ENCODE peak calls at places on chromosomes 11 and 22, in five cellular contexts. One of them, this sample, is unnamed.

GRCh38 chr22:26066534-26066933 is 102.7 kb upstream of the SEZ6L start:
- DNase-seq in bronchial epithelial cell: no peak
- DNase-seq in tibial artery: no peak
- DNase-seq in GM10248: no peak
- DNase-seq in endothelial cell: peak; percentile 13
- DNase-seq in this sample: no peak

GRCh38 chr22:31680764-31681624 is 19.0 kb upstream of the PISD start:
- DNase-seq in bronchial epithelial cell: peak; percentile 55
- DNase-seq in GM10248: no peak
- DNase-seq in endothelial cell: no peak
- DNase-seq in tibial artery: peak; percentile 59
- DNase-seq in this sample: no peak

GRCh38 chr11:65546217-65546958 is 11.8 kb downstream of the LTBP3 start:
- DNase-seq in endothelial cell: peak; percentile 83
- DNase-seq in GM10248: peak; percentile 98
- DNase-seq in bronchial epithelial cell: peak; percentile 62
- DNase-seq in tibial artery: peak; percentile 86
- DNase-seq in this sample: peak; percentile 99

GRCh38 chr22:44402196-44403111 is 89.7 kb upstream of the SHISAL1 start:
- DNase-seq in GM10248: no peak
- DNase-seq in bronchial epithelial cell: no peak
- DNase-seq in endothelial cell: no peak
- DNase-seq in tibial artery: peak; percentile 38
- DNase-seq in this sample: no peak

GRCh38 chr11:115769891-115770290 is 265.7 kb upstream of the CADM1 start:
- DNase-seq in bronchial epithelial cell: no peak
- DNase-seq in endothelial cell: no peak
- DNase-seq in GM10248: no peak
- DNase-seq in tibial artery: no peak
- DNase-seq in this sample: no peak

GRCh38 chr11:71988050-71988449 is 10.7 kb upstream of the IL18BP start:
- DNase-seq in endothelial cell: no peak
- DNase-seq in bronchial epithelial cell: no peak
- DNase-seq in GM10248: no peak
- DNase-seq in tibial artery: no peak
- DNase-seq in this sample: no peak

GRCh38 chr11:2768471-2769408 is 68.9 kb upstream of the KCNQ1OT1 start:
- DNase-seq in endothelial cell: peak; percentile 1
- DNase-seq in GM10248: no peak
- DNase-seq in tibial artery: no peak
- DNase-seq in bronchial epithelial cell: peak; percentile 79
- DNase-seq in this sample: no peak

GRCh38 chr11:14242198-14242597 is 116.8 kb downstream of the RRAS2 start:
- DNase-seq in GM10248: no peak
- DNase-seq in bronchial epithelial cell: no peak
- DNase-seq in tibial artery: no peak
- DNase-seq in endothelial cell: no peak
- DNase-seq in this sample: no peak

GRCh38 chr11:64028398-64029115 is 7.2 kb upstream of the FLRT1 start:
- DNase-seq in endothelial cell: peak; percentile 65
- DNase-seq in tibial artery: no peak
- DNase-seq in bronchial epithelial cell: no peak
- DNase-seq in GM10248: no peak
- DNase-seq in this sample: no peak

GRCh38 chr11:1877211-1878133 is 14.2 kb downstream of the PRR33 start:
- DNase-seq in GM10248: no peak
- DNase-seq in tibial artery: peak; percentile 86
- DNase-seq in endothelial cell: no peak
- DNase-seq in bronchial epithelial cell: peak; percentile 23
- DNase-seq in this sample: no peak

GRCh38 chr11:10623797-10624761 is 55.6 kb upstream of the LYVE1 start:
- DNase-seq in bronchial epithelial cell: no peak
- DNase-seq in GM10248: peak; percentile 67
- DNase-seq in endothelial cell: no peak
- DNase-seq in tibial artery: peak; percentile 82
- DNase-seq in this sample: peak; percentile 60

GRCh38 chr11:94895971-94896370 is 77.4 kb downstream of the CWC15 start:
- DNase-seq in endothelial cell: no peak
- DNase-seq in bronchial epithelial cell: peak; percentile 80
- DNase-seq in GM10248: no peak
- DNase-seq in tibial artery: no peak
- DNase-seq in this sample: no peak

GRCh38 chr11:79447039-79447438 is 6.2 kb upstream of the TENM4 start:
- DNase-seq in endothelial cell: no peak
- DNase-seq in bronchial epithelial cell: no peak
- DNase-seq in tibial artery: no peak
- DNase-seq in GM10248: no peak
- DNase-seq in this sample: no peak

GRCh38 chr11:128522943-128523518 is 64.3 kb downstream of the ETS1 start:
- DNase-seq in endothelial cell: no peak
- DNase-seq in GM10248: peak; percentile 30
- DNase-seq in bronchial epithelial cell: no peak
- DNase-seq in tibial artery: no peak
- DNase-seq in this sample: peak; percentile 46

GRCh38 chr22:46074771-46075551 is 75.4 kb upstream of the PPARA start:
- DNase-seq in endothelial cell: no peak
- DNase-seq in GM10248: no peak
- DNase-seq in tibial artery: peak; percentile 68
- DNase-seq in bronchial epithelial cell: no peak
- DNase-seq in this sample: no peak

GRCh38 chr22:39498368-39498767 is 3.7 kb upstream of the MIEF1 start:
- DNase-seq in bronchial epithelial cell: no peak
- DNase-seq in tibial artery: no peak
- DNase-seq in GM10248: no peak
- DNase-seq in endothelial cell: no peak
- DNase-seq in this sample: no peak

GRCh38 chr11:6497069-6497839 is at the start of gene DNHD1:
- DNase-seq in tibial artery: no peak
- DNase-seq in GM10248: no peak
- DNase-seq in endothelial cell: peak; percentile 21
- DNase-seq in bronchial epithelial cell: no peak
- DNase-seq in this sample: no peak

GRCh38 chr22:19527861-19528417 is 3.7 kb upstream of the CLDN5 start:
- DNase-seq in bronchial epithelial cell: peak; percentile 25
- DNase-seq in tibial artery: peak; percentile 51
- DNase-seq in GM10248: no peak
- DNase-seq in endothelial cell: no peak
- DNase-seq in this sample: no peak

GRCh38 chr22:50207383-50208031 is 6.7 kb downstream of the SELENOO start:
- DNase-seq in GM10248: no peak
- DNase-seq in tibial artery: no peak
- DNase-seq in endothelial cell: no peak
- DNase-seq in bronchial epithelial cell: no peak
- DNase-seq in this sample: no peak

GRCh38 chr11:291281-292210 is 2.6 kb downstream of the PGGHG start:
- DNase-seq in endothelial cell: no peak
- DNase-seq in bronchial epithelial cell: no peak
- DNase-seq in tibial artery: peak; percentile 65
- DNase-seq in GM10248: no peak
- DNase-seq in this sample: no peak

GRCh38 chr11:15674756-15675155 is 560.0 kb downstream of the INSC start:
- DNase-seq in GM10248: no peak
- DNase-seq in bronchial epithelial cell: no peak
- DNase-seq in tibial artery: no peak
- DNase-seq in endothelial cell: no peak
- DNase-seq in this sample: no peak

GRCh38 chr11:45663486-45664375 is 1.7 kb downstream of the CHST1 start:
- DNase-seq in tibial artery: no peak
- DNase-seq in endothelial cell: no peak
- DNase-seq in GM10248: no peak
- DNase-seq in bronchial epithelial cell: peak; percentile 44
- DNase-seq in this sample: no peak

GRCh38 chr22:43185860-43186261 is 1.1 kb downstream of the TTLL12 start:
- DNase-seq in bronchial epithelial cell: peak; percentile 17
- DNase-seq in GM10248: no peak
- DNase-seq in endothelial cell: no peak
- DNase-seq in tibial artery: peak; percentile 79
- DNase-seq in this sample: no peak

GRCh38 chr22:28950567-28951411 is 67.4 kb downstream of the ZNRF3 start:
- DNase-seq in endothelial cell: no peak
- DNase-seq in bronchial epithelial cell: no peak
- DNase-seq in tibial artery: no peak
- DNase-seq in GM10248: no peak
- DNase-seq in this sample: no peak

GRCh38 chr11:80515097-80515496 is 1074.3 kb upstream of the TENM4 start:
- DNase-seq in GM10248: no peak
- DNase-seq in endothelial cell: no peak
- DNase-seq in tibial artery: no peak
- DNase-seq in bronchial epithelial cell: no peak
- DNase-seq in this sample: no peak

GRCh38 chr11:20596629-20597129 is 2.7 kb upstream of the SLC6A5 start:
- DNase-seq in bronchial epithelial cell: peak; percentile 63
- DNase-seq in endothelial cell: no peak
- DNase-seq in GM10248: no peak
- DNase-seq in tibial artery: no peak
- DNase-seq in this sample: no peak

GRCh38 chr11:64492561-64492960 is 98.5 kb upstream of the SLC22A12 start:
- DNase-seq in GM10248: no peak
- DNase-seq in endothelial cell: no peak
- DNase-seq in bronchial epithelial cell: no peak
- DNase-seq in tibial artery: no peak
- DNase-seq in this sample: no peak

GRCh38 chr11:61062181-61062955 is 39.9 kb upstream of the CD5 start:
- DNase-seq in endothelial cell: no peak
- DNase-seq in GM10248: no peak
- DNase-seq in bronchial epithelial cell: no peak
- DNase-seq in tibial artery: peak; percentile 5
- DNase-seq in this sample: no peak

GRCh38 chr11:104892723-104893511 is 5.3 kb downstream of the CASP12 start:
- DNase-seq in endothelial cell: no peak
- DNase-seq in GM10248: no peak
- DNase-seq in tibial artery: no peak
- DNase-seq in bronchial epithelial cell: no peak
- DNase-seq in this sample: no peak

GRCh38 chr11:57203359-57203758 is 21.6 kb downstream of the LRRC55 start:
- DNase-seq in tibial artery: no peak
- DNase-seq in endothelial cell: no peak
- DNase-seq in bronchial epithelial cell: no peak
- DNase-seq in GM10248: no peak
- DNase-seq in this sample: no peak

GRCh38 chr11:62137881-62138629 is 14.2 kb downstream of the INCENP start:
- DNase-seq in tibial artery: peak; percentile 54
- DNase-seq in bronchial epithelial cell: no peak
- DNase-seq in endothelial cell: no peak
- DNase-seq in GM10248: no peak
- DNase-seq in this sample: no peak

GRCh38 chr11:96056581-96056980 is 132.7 kb upstream of the MTMR2 start:
- DNase-seq in endothelial cell: no peak
- DNase-seq in bronchial epithelial cell: no peak
- DNase-seq in tibial artery: no peak
- DNase-seq in GM10248: no peak
- DNase-seq in this sample: no peak
- TF ChIP-seq CTCF in endothelial cell: no peak
- TF ChIP-seq CTCF in bronchial epithelial cell: no peak
- TF ChIP-seq CTCF in tibial artery: no peak
- TF ChIP-seq CTCF in GM10248: no peak
- TF ChIP-seq CTCF in this sample: no peak

DNA sequence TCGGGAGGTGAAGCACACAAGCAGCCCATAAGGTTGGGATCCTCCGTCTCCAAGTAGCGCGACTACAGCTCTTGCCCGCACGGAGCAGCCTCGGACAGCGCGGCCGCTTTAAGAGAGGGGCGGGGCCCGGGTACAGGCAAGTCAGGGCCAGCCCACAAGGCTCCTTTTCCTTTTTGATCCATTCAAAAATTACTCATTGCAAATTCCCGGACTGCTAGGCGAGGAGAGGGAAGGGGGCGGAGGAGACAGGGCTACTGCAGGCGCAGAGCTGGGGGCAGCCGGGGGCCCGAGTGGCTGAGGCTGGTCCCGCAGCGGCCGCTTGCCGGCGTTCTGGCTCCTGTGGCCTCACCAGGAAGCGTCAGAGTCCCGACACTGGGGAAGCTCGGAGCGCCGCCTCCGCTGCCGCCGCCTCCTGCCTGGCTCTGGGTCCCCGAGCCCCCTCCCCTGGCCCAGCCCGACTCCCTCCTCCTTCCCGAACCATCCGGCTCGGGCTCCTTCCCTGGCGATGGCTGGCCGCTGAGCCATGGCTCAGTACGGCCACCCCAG is at the start of gene UBASH3B:
- DNase-seq in bronchial epithelial cell: peak; percentile 88
- DNase-seq in tibial artery: peak; percentile 80
- DNase-seq in endothelial cell: peak; percentile 80
- DNase-seq in GM10248: peak; percentile 68
- DNase-seq in this sample: peak; percentile 77
- TF ChIP-seq CTCF in bronchial epithelial cell: no peak
- TF ChIP-seq CTCF in tibial artery: no peak
- TF ChIP-seq CTCF in endothelial cell: no peak
- TF ChIP-seq CTCF in GM10248: peak; percentile 16
- TF ChIP-seq CTCF in this sample: no peak

GRCh38 chr11:17668166-17668565 is 51.2 kb upstream of the MYOD1 start:
- DNase-seq in endothelial cell: no peak
- DNase-seq in GM10248: no peak
- DNase-seq in tibial artery: no peak
- DNase-seq in bronchial epithelial cell: no peak
- DNase-seq in this sample: no peak
- TF ChIP-seq CTCF in endothelial cell: no peak
- TF ChIP-seq CTCF in GM10248: no peak
- TF ChIP-seq CTCF in tibial artery: no peak
- TF ChIP-seq CTCF in bronchial epithelial cell: no peak
- TF ChIP-seq CTCF in this sample: no peak

DNA sequence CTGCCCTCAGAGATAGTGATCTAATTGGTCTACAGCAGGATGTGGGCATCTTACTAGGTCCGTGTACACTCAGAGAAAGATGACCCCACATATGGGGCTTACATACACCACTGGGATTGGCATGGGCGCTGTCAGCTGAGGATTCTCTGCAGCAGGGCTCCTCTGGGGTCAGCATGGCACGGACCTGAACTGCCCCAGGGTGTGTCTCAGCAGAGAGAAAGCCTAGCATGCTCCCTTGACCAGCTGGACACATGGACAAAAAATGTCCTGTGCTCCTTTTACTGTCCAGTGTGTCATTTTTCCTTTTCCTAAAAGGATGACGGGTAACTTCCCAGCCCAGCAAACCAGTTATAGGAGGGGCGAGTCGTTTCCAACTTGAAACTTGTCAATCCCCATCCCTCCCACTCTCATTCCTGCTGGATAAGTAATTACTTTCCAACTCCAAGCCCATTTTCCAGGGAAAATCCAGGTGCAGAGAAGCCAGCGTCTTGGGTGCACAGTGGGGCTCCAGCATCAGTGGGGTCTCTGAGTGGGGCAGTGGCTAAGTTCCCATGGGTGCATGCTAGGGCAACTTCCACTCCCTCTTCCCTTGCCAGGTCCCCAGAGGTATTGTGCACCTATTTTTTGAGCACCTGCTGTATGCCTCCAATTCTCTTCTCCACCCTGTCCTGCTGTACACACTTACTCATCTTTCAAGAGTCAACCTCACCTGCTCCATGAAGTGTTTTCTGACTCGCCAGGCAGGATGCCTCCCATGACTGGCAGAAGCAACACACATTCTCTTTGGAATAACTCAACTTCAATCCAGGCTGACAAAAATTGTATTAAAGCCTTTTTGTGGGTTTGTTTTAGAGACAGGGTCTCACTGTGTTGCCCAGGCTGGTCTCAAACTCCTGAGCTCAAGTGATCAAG is 5.0 kb downstream of the VSTM5 start:
- DNase-seq in tibial artery: no peak
- DNase-seq in endothelial cell: no peak
- DNase-seq in bronchial epithelial cell: peak; percentile 68
- DNase-seq in GM10248: no peak
- DNase-seq in this sample: no peak
- TF ChIP-seq CTCF in tibial artery: no peak
- TF ChIP-seq CTCF in endothelial cell: no peak
- TF ChIP-seq CTCF in bronchial epithelial cell: no peak
- TF ChIP-seq CTCF in GM10248: no peak
- TF ChIP-seq CTCF in this sample: no peak